ENCODE peak calls at places on chromosomes 16 and 17, in nine cellular contexts. G is activated CD4-positive, alpha-beta T cell treated with anti-CD3 and anti-CD28 coated beads, Interleukin-2, amount 50 U/mL, for 1 hour; E is COR-L47; J is H1; N is MM.1S; Z is effector memory CD4-positive, alpha-beta T cell; A is GOT3; M is NCI-H1092; K is bronchial epithelial cell. T is an unnamed sample.

GRCh38 chr17:42378597-42379594 is 9.3 kb downstream of the STAT3 start:
- DNase-seq in K (peak; percentile 71), A (no peak), N (no peak), Z (no peak), G (no peak), E (peak; percentile 12), M (no peak), J (no peak), T (no peak)

GRCh38 chr17:73359987-73360410 is 48.2 kb upstream of the CDC42EP4 start:
- DNase-seq in N (no peak), G (no peak), J (peak; percentile 81), K (peak; percentile 58), M (no peak), E (peak; percentile 62), A (no peak), Z (no peak), T (no peak)

GRCh38 chr16:85832578-85833539 is 33.4 kb downstream of the COX4I1 start:
- DNase-seq in A (no peak), J (no peak), G (no peak), M (no peak), Z (no peak), K (no peak), N (no peak), E (no peak), T (no peak)

GRCh38 chr16:27531186-27531585 is 18.5 kb downstream of the GTF3C1 start:
- DNase-seq in J (no peak), Z (no peak), G (no peak), A (no peak), E (no peak), K (no peak), M (no peak), N (no peak), T (no peak)

GRCh38 chr17:79085154-79085920 is 10.7 kb downstream of the ENGASE start:
- DNase-seq in G (no peak), A (no peak), N (no peak), Z (no peak), K (no peak), E (peak; percentile 28), J (no peak), M (no peak), T (no peak)

GRCh38 chr16:69927056-69927757 is 23.9 kb upstream of the CLEC18A start:
- DNase-seq in Z (no peak), M (no peak), J (no peak), E (no peak), K (no peak), A (no peak), N (no peak), G (no peak), T (no peak)

GRCh38 chr17:47695664-47696376 is 1.9 kb downstream of the TBKBP1 start:
- DNase-seq in J (peak; percentile 57), G (no peak), M (no peak), K (no peak), E (no peak), Z (no peak), N (no peak), A (no peak), T (no peak)

GRCh38 chr16:65965632-65966031 is 400.9 kb upstream of the CDH5 start:
- DNase-seq in A (no peak), N (no peak), M (no peak), J (no peak), K (peak; percentile 68), Z (no peak), E (no peak), G (no peak), T (no peak)

GRCh38 chr16:67393111-67393789 is at the start of gene TPPP3:
- DNase-seq in E (peak; percentile 92), K (peak; percentile 37), M (peak; percentile 91), J (peak; percentile 87), Z (no peak), N (no peak), A (peak; percentile 52), G (peak; percentile 28), T (peak; percentile 25)

GRCh38 chr17:41417576-41418015 is 6.8 kb downstream of the KRT37 start:
- DNase-seq in J (peak; percentile 51), E (no peak), M (no peak), N (peak; percentile 29), A (no peak), K (peak; percentile 91), Z (no peak), G (no peak), T (no peak)

GRCh38 chr17:80168371-80168770 is 1.5 kb upstream of the CARD14 start:
- DNase-seq in K (no peak), A (no peak), G (no peak), Z (no peak), N (no peak), M (no peak), E (no peak), J (no peak), T (no peak)

GRCh38 chr17:6495450-6496115 is 51.3 kb downstream of the PIMREG start:
- DNase-seq in Z (no peak), G (no peak), K (no peak), A (no peak), M (no peak), N (no peak), E (no peak), J (no peak), T (no peak)

GRCh38 chr16:15966420-15967222 is 17.2 kb downstream of the ABCC1 start:
- DNase-seq in E (no peak), N (no peak), J (no peak), G (no peak), Z (no peak), A (no peak), K (peak; percentile 90), M (no peak), T (no peak)

GRCh38 chr17:41284043-41284442 is 8.5 kb downstream of the KRTAP9-7 start:
- DNase-seq in E (no peak), Z (no peak), N (no peak), J (no peak), A (no peak), M (no peak), G (no peak), K (no peak), T (no peak)

GRCh38 chr16:31467151-31467550 is 4.8 kb upstream of the TGFB1I1 start:
- DNase-seq in M (no peak), A (no peak), E (no peak), G (no peak), J (no peak), N (no peak), K (no peak), Z (no peak), T (no peak)

GRCh38 chr17:2459917-2460271 is 51.8 kb downstream of the METTL16 start:
- DNase-seq in M (no peak), E (no peak), N (no peak), A (no peak), K (no peak), J (no peak), Z (no peak), G (no peak), T (no peak)

GRCh38 chr16:53743149-53743566 is 39.2 kb downstream of the FTO start:
- DNase-seq in M (no peak), A (no peak), K (peak; percentile 39), Z (no peak), E (peak; percentile 38), N (no peak), J (no peak), G (peak; percentile 1), T (no peak)

GRCh38 chr16:728131-728889 is 1.4 kb downstream of the HAGHL start:
- DNase-seq in K (peak; percentile 61), A (no peak), N (peak; percentile 93), M (no peak), G (peak; percentile 51), J (no peak), E (peak; percentile 82), Z (peak; percentile 59), T (peak; percentile 57)

GRCh38 chr17:70804161-70804560 is 634.8 kb downstream of the KCNJ2 start:
- DNase-seq in E (no peak), M (no peak), J (no peak), N (no peak), Z (no peak), K (peak; percentile 28), G (no peak), A (no peak), T (no peak)

GRCh38 chr16:75054556-75054947 is 55.7 kb downstream of the ZNRF1 start:
- DNase-seq in J (no peak), A (no peak), E (no peak), Z (no peak), K (no peak), N (no peak), G (no peak), M (no peak), T (no peak)

GRCh38 chr16:50169555-50170096 is 16.5 kb downstream of the TENT4B start:
- DNase-seq in N (no peak), J (no peak), G (no peak), K (no peak), Z (no peak), M (no peak), E (no peak), A (no peak), T (no peak)

GRCh38 chr17:35588196-35588920 is 1.2 kb downstream of the AP2B1 start:
- DNase-seq in J (no peak), K (peak; percentile 99), Z (no peak), M (no peak), A (no peak), G (no peak), E (no peak), N (no peak), T (no peak)

GRCh38 chr17:47265983-47266541 is 12.4 kb downstream of the ITGB3 start:
- DNase-seq in E (no peak), N (no peak), A (no peak), J (no peak), M (no peak), K (peak; percentile 82), G (no peak), Z (no peak), T (no peak)

GRCh38 chr16:12927591-12927990 is 26.2 kb downstream of the SHISA9 start:
- DNase-seq in M (no peak), N (no peak), J (no peak), K (no peak), G (no peak), A (no peak), E (no peak), Z (no peak), T (no peak)

GRCh38 chr16:87806246-87806607 is 40.4 kb upstream of the KLHDC4 start:
- DNase-seq in E (no peak), Z (no peak), G (no peak), K (peak; percentile 59), N (no peak), J (no peak), A (no peak), M (no peak), T (no peak)

GRCh38 chr16:65809627-65810026 is 556.9 kb upstream of the CDH5 start:
- DNase-seq in N (no peak), Z (no peak), G (no peak), J (no peak), E (no peak), A (no peak), M (peak; percentile 5), K (peak; percentile 31), T (no peak)

GRCh38 chr16:2964416-2965223 is 545 bp downstream of the KREMEN2 start:
- DNase-seq in G (peak; percentile 53), J (peak; percentile 95), M (peak; percentile 19), E (peak; percentile 65), Z (peak; percentile 50), N (no peak), A (no peak), K (peak; percentile 39), T (peak; percentile 55)

GRCh38 chr16:89981414-89981813 is 32.9 kb downstream of the DEF8 start:
- DNase-seq in G (no peak), M (no peak), J (no peak), E (no peak), N (no peak), A (no peak), K (no peak), Z (no peak), T (no peak)

GRCh38 chr16:760498-761343 is at the start of gene MSLN:
- DNase-seq in K (peak; percentile 59), N (no peak), J (no peak), A (no peak), M (no peak), G (no peak), Z (no peak), E (no peak), T (no peak)

GRCh38 chr17:64385187-64386083 is 5.2 kb downstream of the PECAM1 start:
- DNase-seq in N (no peak), M (no peak), G (no peak), Z (no peak), E (no peak), J (no peak), K (peak; percentile 68), A (peak; percentile 27), T (no peak)

GRCh38 chr17:45277992-45278391 is 16.1 kb upstream of the SPATA32 start:
- DNase-seq in M (no peak), J (no peak), G (no peak), E (no peak), K (no peak), A (no peak), N (no peak), Z (no peak), T (no peak)